ENCODE peak calls at places on chromosomes 12 and 14, in five cellular contexts. One of them, this sample, is unnamed.

GRCh38 chr14:90508536-90509254 is 111.9 kb downstream of the CALM1 start:
- DNase-seq in activated CD8-positive, alpha-beta T cell treated with anti-CD3 and anti-CD28 coated beads for 36 hours: no peak
- DNase-seq in fibroblast of lung: no peak
- DNase-seq in HL-60: peak; percentile 14
- DNase-seq in Peyer's patch: no peak
- DNase-seq in this sample: no peak

GRCh38 chr12:115322275-115322674 is 638.3 kb upstream of the TBX3 start:
- DNase-seq in activated CD8-positive, alpha-beta T cell treated with anti-CD3 and anti-CD28 coated beads for 36 hours: no peak
- DNase-seq in fibroblast of lung: peak; percentile 59
- DNase-seq in HL-60: no peak
- DNase-seq in Peyer's patch: no peak
- DNase-seq in this sample: peak; percentile 37

GRCh38 chr12:121858662-121859572 is at the start of gene HPD:
- DNase-seq in activated CD8-positive, alpha-beta T cell treated with anti-CD3 and anti-CD28 coated beads for 36 hours: no peak
- DNase-seq in fibroblast of lung: peak; percentile 87
- DNase-seq in HL-60: no peak
- DNase-seq in Peyer's patch: no peak
- DNase-seq in this sample: peak; percentile 73

GRCh38 chr14:28382460-28383220 is 383.9 kb upstream of the FOXG1 start:
- DNase-seq in activated CD8-positive, alpha-beta T cell treated with anti-CD3 and anti-CD28 coated beads for 36 hours: no peak
- DNase-seq in fibroblast of lung: peak; percentile 92
- DNase-seq in HL-60: no peak
- DNase-seq in Peyer's patch: no peak
- DNase-seq in this sample: peak; percentile 96

GRCh38 chr12:70560671-70561070 is 76.6 kb downstream of the PTPRB start:
- DNase-seq in activated CD8-positive, alpha-beta T cell treated with anti-CD3 and anti-CD28 coated beads for 36 hours: no peak
- DNase-seq in fibroblast of lung: no peak
- DNase-seq in HL-60: no peak
- DNase-seq in Peyer's patch: no peak
- DNase-seq in this sample: no peak

GRCh38 chr12:109147954-109148353 is 31.6 kb downstream of the ACACB start:
- DNase-seq in activated CD8-positive, alpha-beta T cell treated with anti-CD3 and anti-CD28 coated beads for 36 hours: no peak
- DNase-seq in fibroblast of lung: no peak
- DNase-seq in HL-60: no peak
- DNase-seq in Peyer's patch: no peak
- DNase-seq in this sample: no peak

GRCh38 chr12:32765906-32766305 is 10.2 kb upstream of the YARS2 start:
- DNase-seq in activated CD8-positive, alpha-beta T cell treated with anti-CD3 and anti-CD28 coated beads for 36 hours: no peak
- DNase-seq in fibroblast of lung: peak; percentile 62
- DNase-seq in HL-60: no peak
- DNase-seq in Peyer's patch: no peak
- DNase-seq in this sample: peak; percentile 42

GRCh38 chr12:66025477-66025876 is 105.1 kb downstream of the LLPH start:
- DNase-seq in activated CD8-positive, alpha-beta T cell treated with anti-CD3 and anti-CD28 coated beads for 36 hours: no peak
- DNase-seq in fibroblast of lung: peak; percentile 92
- DNase-seq in HL-60: no peak
- DNase-seq in Peyer's patch: no peak
- DNase-seq in this sample: no peak

GRCh38 chr12:55067701-55068100 is 47.9 kb downstream of the NEUROD4 start:
- DNase-seq in activated CD8-positive, alpha-beta T cell treated with anti-CD3 and anti-CD28 coated beads for 36 hours: no peak
- DNase-seq in fibroblast of lung: no peak
- DNase-seq in HL-60: no peak
- DNase-seq in Peyer's patch: no peak
- DNase-seq in this sample: no peak
- TF ChIP-seq CTCF in activated CD8-positive, alpha-beta T cell treated with anti-CD3 and anti-CD28 coated beads for 36 hours: no peak
- TF ChIP-seq CTCF in fibroblast of lung: no peak
- TF ChIP-seq CTCF in HL-60: no peak
- TF ChIP-seq CTCF in Peyer's patch: no peak
- TF ChIP-seq CTCF in this sample: no peak

GRCh38 chr14:100540141-100540925 is 46.9 kb downstream of the BEGAIN start:
- DNase-seq in activated CD8-positive, alpha-beta T cell treated with anti-CD3 and anti-CD28 coated beads for 36 hours: no peak
- DNase-seq in fibroblast of lung: no peak
- DNase-seq in HL-60: no peak
- DNase-seq in Peyer's patch: peak; percentile 45
- DNase-seq in this sample: no peak
- TF ChIP-seq CTCF in activated CD8-positive, alpha-beta T cell treated with anti-CD3 and anti-CD28 coated beads for 36 hours: no peak
- TF ChIP-seq CTCF in fibroblast of lung: no peak
- TF ChIP-seq CTCF in HL-60: no peak
- TF ChIP-seq CTCF in Peyer's patch: no peak
- TF ChIP-seq CTCF in this sample: peak; percentile 41

GRCh38 chr14:59347915-59348314 is 117.3 kb downstream of the GPR135 start:
- DNase-seq in activated CD8-positive, alpha-beta T cell treated with anti-CD3 and anti-CD28 coated beads for 36 hours: no peak
- DNase-seq in fibroblast of lung: no peak
- DNase-seq in HL-60: no peak
- DNase-seq in Peyer's patch: no peak
- DNase-seq in this sample: no peak
- TF ChIP-seq CTCF in activated CD8-positive, alpha-beta T cell treated with anti-CD3 and anti-CD28 coated beads for 36 hours: no peak
- TF ChIP-seq CTCF in fibroblast of lung: no peak
- TF ChIP-seq CTCF in HL-60: no peak
- TF ChIP-seq CTCF in Peyer's patch: no peak
- TF ChIP-seq CTCF in this sample: no peak

GRCh38 chr14:65817011-65817410 is 404.5 kb downstream of the FUT8 start:
- DNase-seq in activated CD8-positive, alpha-beta T cell treated with anti-CD3 and anti-CD28 coated beads for 36 hours: no peak
- DNase-seq in fibroblast of lung: no peak
- DNase-seq in HL-60: no peak
- DNase-seq in Peyer's patch: no peak
- DNase-seq in this sample: no peak

GRCh38 chr14:65810326-65810725 is 397.8 kb downstream of the FUT8 start:
- DNase-seq in activated CD8-positive, alpha-beta T cell treated with anti-CD3 and anti-CD28 coated beads for 36 hours: no peak
- DNase-seq in fibroblast of lung: no peak
- DNase-seq in HL-60: no peak
- DNase-seq in Peyer's patch: no peak
- DNase-seq in this sample: no peak

GRCh38 chr14:65813760-65814387 is 401.3 kb downstream of the FUT8 start:
- DNase-seq in activated CD8-positive, alpha-beta T cell treated with anti-CD3 and anti-CD28 coated beads for 36 hours: no peak
- DNase-seq in fibroblast of lung: no peak
- DNase-seq in HL-60: no peak
- DNase-seq in Peyer's patch: no peak
- DNase-seq in this sample: no peak

GRCh38 chr14:65819567-65819966 is 407.0 kb downstream of the FUT8 start:
- DNase-seq in activated CD8-positive, alpha-beta T cell treated with anti-CD3 and anti-CD28 coated beads for 36 hours: no peak
- DNase-seq in fibroblast of lung: no peak
- DNase-seq in HL-60: no peak
- DNase-seq in Peyer's patch: no peak
- DNase-seq in this sample: no peak

DNA sequence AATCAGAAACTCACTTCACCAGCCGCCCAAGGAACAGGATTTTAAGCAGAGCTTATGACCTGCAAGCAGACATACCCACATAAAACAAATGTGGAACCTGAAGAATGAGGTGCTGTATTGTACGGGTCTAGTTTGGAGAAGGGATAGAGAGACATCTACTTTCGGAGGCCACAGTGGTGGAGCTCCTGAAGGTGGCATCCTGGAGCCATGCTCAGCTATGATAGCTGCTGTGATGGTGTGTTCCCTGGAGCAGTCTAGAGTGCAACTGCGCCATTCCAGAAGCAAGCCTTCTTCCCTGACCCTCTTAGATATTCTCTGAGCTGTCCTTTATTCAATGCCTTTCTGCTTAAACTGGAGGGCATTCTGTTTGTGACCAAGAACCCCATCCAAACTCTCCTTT is 402.6 kb downstream of the FUT8 start:
- DNase-seq in activated CD8-positive, alpha-beta T cell treated with anti-CD3 and anti-CD28 coated beads for 36 hours: no peak
- DNase-seq in fibroblast of lung: no peak
- DNase-seq in HL-60: no peak
- DNase-seq in Peyer's patch: no peak
- DNase-seq in this sample: no peak
- TF ChIP-seq CTCF in activated CD8-positive, alpha-beta T cell treated with anti-CD3 and anti-CD28 coated beads for 36 hours: no peak
- TF ChIP-seq CTCF in fibroblast of lung: no peak
- TF ChIP-seq CTCF in HL-60: no peak
- TF ChIP-seq CTCF in Peyer's patch: no peak
- TF ChIP-seq CTCF in this sample: no peak

DNA sequence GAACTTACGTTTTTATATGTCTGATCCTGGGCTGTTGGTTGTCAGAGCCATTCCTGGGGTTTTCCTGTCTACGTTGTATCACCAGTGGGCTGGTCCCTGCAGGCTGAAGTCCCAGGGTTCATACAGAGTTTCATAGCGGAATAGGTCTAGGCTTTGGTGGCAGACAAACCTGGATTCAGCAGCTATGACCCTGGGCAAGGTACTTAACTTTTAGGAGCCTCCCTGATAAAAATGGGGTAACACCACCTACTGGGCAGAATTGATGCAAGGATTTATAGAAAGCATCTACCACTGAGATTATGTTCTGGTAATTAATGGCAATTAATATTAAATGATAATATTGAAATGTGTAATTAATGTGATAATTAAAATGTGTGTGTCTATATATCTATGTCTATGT is 141.2 kb downstream of the SYNE2 start:
- DNase-seq in activated CD8-positive, alpha-beta T cell treated with anti-CD3 and anti-CD28 coated beads for 36 hours: peak; percentile 2
- DNase-seq in fibroblast of lung: no peak
- DNase-seq in HL-60: no peak
- DNase-seq in Peyer's patch: no peak
- DNase-seq in this sample: peak; percentile 16
- TF ChIP-seq CTCF in activated CD8-positive, alpha-beta T cell treated with anti-CD3 and anti-CD28 coated beads for 36 hours: peak; percentile 24
- TF ChIP-seq CTCF in fibroblast of lung: peak; percentile 26
- TF ChIP-seq CTCF in HL-60: no peak
- TF ChIP-seq CTCF in Peyer's patch: no peak
- TF ChIP-seq CTCF in this sample: peak; percentile 42

This sample was measured in choroid plexus epithelial cell.